ENCODE peak calls at places on chromosomes 5 and 9, in eight cellular contexts. One of them, this sample, is unnamed.

GRCh38 chr9:108722396-108722795 is 133.4 kb downstream of the ACTL7B start:
- DNase-seq in epithelial cell of prostate: no peak
- DNase-seq in Calu3: no peak
- DNase-seq in astrocyte of the spinal cord: no peak
- DNase-seq in left colon: no peak
- DNase-seq in stimulated activated CD4-positive, alpha-beta T cell treated with anti-CD3 and anti-CD28 coated beads, Interleukin-1b, Interleukin-23, amount 100 ng/mL, for 24 hours: no peak
- DNase-seq in ureter: no peak
- DNase-seq in cardiac fibroblast: no peak
- DNase-seq in this sample: no peak

GRCh38 chr5:43242196-43242595 is 50.2 kb downstream of the NIM1K start:
- DNase-seq in ureter: no peak
- DNase-seq in stimulated activated CD4-positive, alpha-beta T cell treated with anti-CD3 and anti-CD28 coated beads, Interleukin-1b, Interleukin-23, amount 100 ng/mL, for 24 hours: no peak
- DNase-seq in left colon: no peak
- DNase-seq in Calu3: no peak
- DNase-seq in astrocyte of the spinal cord: no peak
- DNase-seq in cardiac fibroblast: no peak
- DNase-seq in epithelial cell of prostate: no peak
- DNase-seq in this sample: no peak

GRCh38 chr9:12463641-12464040 is 229.5 kb upstream of the TYRP1 start:
- DNase-seq in astrocyte of the spinal cord: no peak
- DNase-seq in epithelial cell of prostate: no peak
- DNase-seq in left colon: no peak
- DNase-seq in stimulated activated CD4-positive, alpha-beta T cell treated with anti-CD3 and anti-CD28 coated beads, Interleukin-1b, Interleukin-23, amount 100 ng/mL, for 24 hours: no peak
- DNase-seq in cardiac fibroblast: no peak
- DNase-seq in Calu3: no peak
- DNase-seq in ureter: no peak
- DNase-seq in this sample: no peak

GRCh38 chr9:73402081-73403028 is 250.7 kb downstream of the ANXA1 start:
- DNase-seq in ureter: no peak
- DNase-seq in stimulated activated CD4-positive, alpha-beta T cell treated with anti-CD3 and anti-CD28 coated beads, Interleukin-1b, Interleukin-23, amount 100 ng/mL, for 24 hours: no peak
- DNase-seq in astrocyte of the spinal cord: no peak
- DNase-seq in Calu3: no peak
- DNase-seq in left colon: no peak
- DNase-seq in cardiac fibroblast: no peak
- DNase-seq in epithelial cell of prostate: no peak
- DNase-seq in this sample: no peak

GRCh38 chr5:179863449-179864085 is 5.0 kb upstream of the MRNIP start:
- DNase-seq in Calu3: no peak
- DNase-seq in epithelial cell of prostate: no peak
- DNase-seq in ureter: no peak
- DNase-seq in cardiac fibroblast: no peak
- DNase-seq in left colon: no peak
- DNase-seq in astrocyte of the spinal cord: no peak
- DNase-seq in stimulated activated CD4-positive, alpha-beta T cell treated with anti-CD3 and anti-CD28 coated beads, Interleukin-1b, Interleukin-23, amount 100 ng/mL, for 24 hours: no peak
- DNase-seq in this sample: no peak

GRCh38 chr9:112546149-112547012 is 59.8 kb downstream of the KIAA1958 start:
- DNase-seq in epithelial cell of prostate: no peak
- DNase-seq in ureter: no peak
- DNase-seq in cardiac fibroblast: no peak
- DNase-seq in Calu3: no peak
- DNase-seq in stimulated activated CD4-positive, alpha-beta T cell treated with anti-CD3 and anti-CD28 coated beads, Interleukin-1b, Interleukin-23, amount 100 ng/mL, for 24 hours: no peak
- DNase-seq in left colon: no peak
- DNase-seq in astrocyte of the spinal cord: peak; percentile 50
- DNase-seq in this sample: no peak

GRCh38 chr5:174288436-174288835 is 242.9 kb downstream of the NSG2 start:
- DNase-seq in ureter: no peak
- DNase-seq in cardiac fibroblast: no peak
- DNase-seq in stimulated activated CD4-positive, alpha-beta T cell treated with anti-CD3 and anti-CD28 coated beads, Interleukin-1b, Interleukin-23, amount 100 ng/mL, for 24 hours: no peak
- DNase-seq in epithelial cell of prostate: no peak
- DNase-seq in astrocyte of the spinal cord: no peak
- DNase-seq in Calu3: no peak
- DNase-seq in left colon: no peak
- DNase-seq in this sample: no peak

GRCh38 chr9:34334337-34334824 is 5.0 kb downstream of the NUDT2 start:
- DNase-seq in ureter: no peak
- DNase-seq in stimulated activated CD4-positive, alpha-beta T cell treated with anti-CD3 and anti-CD28 coated beads, Interleukin-1b, Interleukin-23, amount 100 ng/mL, for 24 hours: no peak
- DNase-seq in left colon: no peak
- DNase-seq in Calu3: no peak
- DNase-seq in cardiac fibroblast: no peak
- DNase-seq in epithelial cell of prostate: no peak
- DNase-seq in astrocyte of the spinal cord: no peak
- DNase-seq in this sample: no peak

GRCh38 chr9:116928884-116929283 is 241.8 kb downstream of the TRIM32 start:
- DNase-seq in stimulated activated CD4-positive, alpha-beta T cell treated with anti-CD3 and anti-CD28 coated beads, Interleukin-1b, Interleukin-23, amount 100 ng/mL, for 24 hours: no peak
- DNase-seq in cardiac fibroblast: no peak
- DNase-seq in astrocyte of the spinal cord: no peak
- DNase-seq in ureter: no peak
- DNase-seq in Calu3: no peak
- DNase-seq in left colon: no peak
- DNase-seq in epithelial cell of prostate: no peak
- DNase-seq in this sample: no peak

GRCh38 chr9:3526166-3526902 is 533 bp upstream of the RFX3 start:
- DNase-seq in astrocyte of the spinal cord: peak; percentile 93
- DNase-seq in left colon: peak; percentile 79
- DNase-seq in cardiac fibroblast: peak; percentile 92
- DNase-seq in ureter: peak; percentile 91
- DNase-seq in stimulated activated CD4-positive, alpha-beta T cell treated with anti-CD3 and anti-CD28 coated beads, Interleukin-1b, Interleukin-23, amount 100 ng/mL, for 24 hours: peak; percentile 84
- DNase-seq in Calu3: peak; percentile 82
- DNase-seq in epithelial cell of prostate: peak; percentile 34
- DNase-seq in this sample: peak; percentile 89

GRCh38 chr9:129898205-129898604 is 62.9 kb downstream of the USP20 start:
- DNase-seq in astrocyte of the spinal cord: no peak
- DNase-seq in Calu3: no peak
- DNase-seq in cardiac fibroblast: peak; percentile 51
- DNase-seq in ureter: no peak
- DNase-seq in left colon: no peak
- DNase-seq in stimulated activated CD4-positive, alpha-beta T cell treated with anti-CD3 and anti-CD28 coated beads, Interleukin-1b, Interleukin-23, amount 100 ng/mL, for 24 hours: no peak
- DNase-seq in epithelial cell of prostate: no peak
- DNase-seq in this sample: no peak

GRCh38 chr9:125550216-125550614 is 156.8 kb downstream of the MAPKAP1 start:
- DNase-seq in ureter: no peak
- DNase-seq in left colon: no peak
- DNase-seq in astrocyte of the spinal cord: peak; percentile 37
- DNase-seq in stimulated activated CD4-positive, alpha-beta T cell treated with anti-CD3 and anti-CD28 coated beads, Interleukin-1b, Interleukin-23, amount 100 ng/mL, for 24 hours: no peak
- DNase-seq in epithelial cell of prostate: no peak
- DNase-seq in cardiac fibroblast: peak; percentile 47
- DNase-seq in Calu3: no peak
- DNase-seq in this sample: no peak

GRCh38 chr5:80069918-80070318 is 34.8 kb downstream of the THBS4 start:
- DNase-seq in Calu3: no peak
- DNase-seq in ureter: no peak
- DNase-seq in epithelial cell of prostate: no peak
- DNase-seq in left colon: no peak
- DNase-seq in cardiac fibroblast: no peak
- DNase-seq in stimulated activated CD4-positive, alpha-beta T cell treated with anti-CD3 and anti-CD28 coated beads, Interleukin-1b, Interleukin-23, amount 100 ng/mL, for 24 hours: no peak
- DNase-seq in astrocyte of the spinal cord: no peak
- DNase-seq in this sample: no peak

GRCh38 chr9:112858625-112859147 is 32.0 kb downstream of the SLC46A2 start:
- DNase-seq in astrocyte of the spinal cord: no peak
- DNase-seq in epithelial cell of prostate: no peak
- DNase-seq in Calu3: no peak
- DNase-seq in left colon: no peak
- DNase-seq in cardiac fibroblast: peak; percentile 16
- DNase-seq in ureter: no peak
- DNase-seq in stimulated activated CD4-positive, alpha-beta T cell treated with anti-CD3 and anti-CD28 coated beads, Interleukin-1b, Interleukin-23, amount 100 ng/mL, for 24 hours: no peak
- DNase-seq in this sample: no peak

GRCh38 chr5:21810737-21811316 is 1042.3 kb downstream of the CDH12 start:
- DNase-seq in epithelial cell of prostate: no peak
- DNase-seq in astrocyte of the spinal cord: no peak
- DNase-seq in stimulated activated CD4-positive, alpha-beta T cell treated with anti-CD3 and anti-CD28 coated beads, Interleukin-1b, Interleukin-23, amount 100 ng/mL, for 24 hours: no peak
- DNase-seq in ureter: no peak
- DNase-seq in cardiac fibroblast: peak; percentile 24
- DNase-seq in Calu3: no peak
- DNase-seq in left colon: no peak
- DNase-seq in this sample: no peak

GRCh38 chr5:80246995-80247729 is 8.7 kb downstream of the SERINC5 start:
- DNase-seq in Calu3: peak; percentile 79
- DNase-seq in astrocyte of the spinal cord: peak; percentile 91
- DNase-seq in stimulated activated CD4-positive, alpha-beta T cell treated with anti-CD3 and anti-CD28 coated beads, Interleukin-1b, Interleukin-23, amount 100 ng/mL, for 24 hours: no peak
- DNase-seq in left colon: peak; percentile 78
- DNase-seq in epithelial cell of prostate: peak; percentile 96
- DNase-seq in cardiac fibroblast: peak; percentile 90
- DNase-seq in ureter: peak; percentile 76
- DNase-seq in this sample: peak; percentile 61

GRCh38 chr9:89359018-89359417 is 40.7 kb downstream of the SECISBP2 start:
- DNase-seq in Calu3: no peak
- DNase-seq in astrocyte of the spinal cord: peak; percentile 5
- DNase-seq in cardiac fibroblast: no peak
- DNase-seq in epithelial cell of prostate: no peak
- DNase-seq in ureter: peak; percentile 24
- DNase-seq in stimulated activated CD4-positive, alpha-beta T cell treated with anti-CD3 and anti-CD28 coated beads, Interleukin-1b, Interleukin-23, amount 100 ng/mL, for 24 hours: no peak
- DNase-seq in left colon: no peak
- DNase-seq in this sample: no peak

GRCh38 chr5:109825450-109825849 is 135.7 kb downstream of the MAN2A1 start:
- DNase-seq in Calu3: no peak
- DNase-seq in cardiac fibroblast: no peak
- DNase-seq in left colon: no peak
- DNase-seq in ureter: no peak
- DNase-seq in epithelial cell of prostate: no peak
- DNase-seq in astrocyte of the spinal cord: no peak
- DNase-seq in stimulated activated CD4-positive, alpha-beta T cell treated with anti-CD3 and anti-CD28 coated beads, Interleukin-1b, Interleukin-23, amount 100 ng/mL, for 24 hours: no peak
- DNase-seq in this sample: no peak

This sample was measured in mucosa of gallbladder.